ENCODE peak calls at places on chromosomes 5 and 9, in six cellular contexts. O is tibial nerve, A is stomach, S is A549, X is sigmoid colon, Z is transverse colon. H is an unnamed sample. For H3K4me1, the result is how much of the 10 kb centered on the place peaks cover.

GRCh38 chr5:79552984-79553383 is 39.0 kb upstream of the HOMER1 start:
- DNase-seq in O (no peak), A (no peak), S (no peak), X (no peak), Z (no peak), H (no peak)

GRCh38 chr9:129125478-129125877 is 14.3 kb downstream of the PTPA start:
- DNase-seq in O (no peak), A (no peak), S (peak), X (no peak), Z (no peak), H (no peak)

GRCh38 chr5:151315998-151316597 is 12.5 kb upstream of the SLC36A3 start:
- DNase-seq in O (peak), A (peak), S (peak), X (peak), Z (peak), H (peak)

GRCh38 chr9:98120476-98120875 is 1.5 kb upstream of the TRIM14 start:
- DNase-seq in O (no peak), A (no peak), S (no peak), X (no peak), Z (peak), H (no peak)

GRCh38 chr9:137943655-137944054 is 66.1 kb downstream of the CACNA1B start:
- DNase-seq in O (no peak), A (no peak), S (no peak), X (no peak), Z (no peak), H (no peak)

GRCh38 chr9:72755836-72756235 is 197.0 kb downstream of the ALDH1A1 start:
- DNase-seq in O (no peak), A (no peak), S (no peak), X (no peak), Z (no peak), H (no peak)

GRCh38 chr5:147507480-147508126 is 2.3 kb downstream of the DPYSL3 start:
- DNase-seq in O (no peak), A (no peak), S (no peak), X (peak), Z (peak), H (no peak)

GRCh38 chr9:128033609-128034008 is 33.5 kb downstream of the NAIF1 start:
- DNase-seq in O (no peak), A (no peak), S (no peak), X (no peak), Z (peak), H (no peak)

GRCh38 chr5:143870871-143871632 is 59.1 kb downstream of the HMHB1 start:
- DNase-seq in O (no peak), A (no peak), S (no peak), X (no peak), Z (peak), H (no peak)

GRCh38 chr5:56440871-56441740 is 208.0 kb upstream of the ANKRD55 start:
- DNase-seq in O (no peak), A (no peak), S (peak), X (no peak), Z (peak), H (no peak)
- TF ChIP-seq POLR2A in O (no peak), A (no peak), S (no peak), X (no peak), Z (no peak), H (no peak)

GRCh38 chr9:125888220-125888619 is 141.0 kb downstream of the PBX3 start:
- DNase-seq in O (no peak), A (no peak), S (no peak), X (no peak), Z (no peak), H (no peak)

GRCh38 chr9:125884196-125884595 is 137.0 kb downstream of the PBX3 start:
- DNase-seq in O (no peak), A (no peak), S (no peak), X (no peak), Z (no peak), H (no peak)

GRCh38 chr9:125886365-125886764 is 139.2 kb downstream of the PBX3 start:
- DNase-seq in O (no peak), A (no peak), S (no peak), X (no peak), Z (no peak), H (no peak)

GRCh38 chr9:125878241-125878640 is 131.1 kb downstream of the PBX3 start:
- DNase-seq in O (no peak), A (no peak), S (no peak), X (no peak), Z (no peak), H (no peak)

DNA sequence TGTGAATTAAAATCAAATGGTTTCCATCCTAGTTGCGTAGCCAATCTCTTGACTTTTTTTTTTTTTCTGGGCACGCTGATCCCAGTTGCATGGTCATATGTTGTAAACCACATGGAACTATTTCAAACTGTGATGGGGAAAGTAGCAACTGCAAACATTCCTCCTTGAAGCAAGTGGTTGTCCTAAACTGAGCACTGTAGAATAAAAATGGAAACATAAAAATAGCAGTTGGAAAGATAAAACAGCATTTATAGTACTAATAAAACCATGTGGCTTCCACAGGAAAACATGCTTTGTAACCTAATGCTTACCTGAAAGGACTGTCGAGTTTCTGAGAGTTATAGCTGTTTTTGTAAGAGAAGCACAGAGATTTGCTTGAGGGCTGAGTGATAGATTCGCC is 136.4 kb downstream of the PBX3 start:
- DNase-seq in O (no peak), A (no peak), S (no peak), X (no peak), Z (no peak), H (no peak)
- H3K4me1 ChIP-seq in O (under half), A (under half), S (under half), X (under half), Z (under half), H (under half)

GRCh38 chr9:136537411-136537810 is 8.4 kb downstream of the NOTCH1 start:
- DNase-seq in O (no peak), A (no peak), S (no peak), X (no peak), Z (no peak), H (no peak)
- TF ChIP-seq EP300 in O (no peak), A (no peak), S (no peak), X (no peak), Z (no peak), H (no peak)

GRCh38 chr9:69120380-69121154 is 53.5 kb upstream of the TJP2 start:
- DNase-seq in O (no peak), A (peak), S (no peak), X (no peak), Z (peak), H (peak)
- TF ChIP-seq POLR2A in O (no peak), A (no peak), S (no peak), X (peak), Z (peak), H (no peak)

DNA sequence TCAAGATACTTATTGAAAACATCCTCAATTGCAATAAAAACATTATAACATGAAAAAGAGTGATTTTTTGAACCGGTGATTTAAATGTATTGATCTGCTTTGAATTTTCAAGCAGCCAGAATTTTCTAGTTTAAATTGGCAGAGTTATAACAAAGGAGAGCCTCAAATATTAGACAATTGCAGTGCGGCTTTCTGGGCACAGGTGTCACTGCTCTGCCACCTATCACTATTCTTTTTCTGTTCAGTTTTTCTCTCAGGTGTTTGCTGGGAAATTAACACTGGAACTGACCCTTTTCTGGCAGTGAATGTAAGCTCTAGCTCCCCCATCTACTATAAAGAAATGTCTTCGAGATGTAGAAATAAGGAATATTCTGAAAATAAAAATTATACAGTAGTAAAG is 23.0 kb downstream of the ZBED3 start:
- DNase-seq in O (no peak), A (no peak), S (no peak), X (no peak), Z (no peak), H (no peak)
- H3K4me1 ChIP-seq in O (under half), A (under half), S (under half), X (under half), Z (under half), H (under half)

GRCh38 chr5:38546691-38547146 is 9.7 kb downstream of the LIFR start:
- DNase-seq in O (no peak), A (no peak), S (no peak), X (no peak), Z (no peak), H (no peak)
- TF ChIP-seq EP300 in O (no peak), A (no peak), S (no peak), X (no peak), Z (no peak), H (no peak)

H was measured in ovary.